ENCODE peak calls at places on chromosomes 16 and 17, in six cellular contexts. P is colonic mucosa, Y is brain microvascular endothelial cell, A is K562, V is pancreas, H is body of pancreas. S is an unnamed sample.
A peak's percentile ranks its signal among the peaks of the same experiment; 100 is the strongest.

GRCh38 chr16:84559311-84559932 is 55.0 kb upstream of the MEAK7 start:
- DNase-seq in Y (no peak), A (no peak), V (peak; percentile 31), H (no peak), P (peak; percentile 84), S (no peak)

GRCh38 chr17:15884731-15885130 is 60.2 kb upstream of the ADORA2B start:
- DNase-seq in H (no peak), V (no peak), Y (no peak), A (no peak), P (no peak), S (no peak)

GRCh38 chr16:52634101-52634500 is 87.2 kb upstream of the TOX3 start:
- DNase-seq in P (no peak), Y (no peak), V (no peak), H (no peak), A (no peak), S (no peak)

GRCh38 chr17:5485270-5486205 is at the start of gene DERL2:
- DNase-seq in Y (peak; percentile 10), V (no peak), P (peak; percentile 39), A (peak; percentile 66), H (no peak), S (no peak)

GRCh38 chr17:66310528-66311148 is 8.2 kb downstream of the PRKCA start:
- DNase-seq in A (peak; percentile 21), V (no peak), H (no peak), Y (no peak), P (no peak), S (no peak)

GRCh38 chr16:78444-79145 is 570 bp downstream of the MPG start:
- DNase-seq in H (peak; percentile 53), A (no peak), V (no peak), Y (no peak), P (peak; percentile 34), S (peak; percentile 61)

GRCh38 chr16:70770968-70771552 is 29.9 kb downstream of the VAC14 start:
- DNase-seq in A (peak; percentile 81), H (peak; percentile 51), V (peak; percentile 69), P (peak; percentile 69), Y (peak; percentile 58), S (peak; percentile 47)

GRCh38 chr17:65554568-65555223 is 6.8 kb downstream of the AXIN2 start:
- DNase-seq in A (no peak), Y (peak; percentile 3), P (peak; percentile 48), H (no peak), V (no peak), S (peak; percentile 51)

GRCh38 chr17:27310548-27311110 is 16.7 kb downstream of the WSB1 start:
- DNase-seq in P (no peak), V (no peak), Y (no peak), A (no peak), H (no peak), S (no peak)

GRCh38 chr16:1277016-1277944 is 21.4 kb downstream of the TPSD1 start:
- DNase-seq in P (no peak), H (no peak), Y (no peak), A (no peak), V (peak; percentile 66), S (no peak)

GRCh38 chr17:16911141-16911937 is 60.6 kb downstream of the TNFRSF13B start:
- DNase-seq in Y (no peak), A (no peak), H (no peak), V (no peak), P (peak; percentile 14), S (peak; percentile 49)
- H3K4me3 ChIP-seq in Y (no peak overlapping the region), A (no peak overlapping the region), H (no peak overlapping the region), V (no peak overlapping the region), P (no peak overlapping the region), S (no peak overlapping the region)

GRCh38 chr16:8572919-8573724 is 17.2 kb downstream of the TMEM114 start:
- DNase-seq in A (peak; percentile 33), V (no peak), P (no peak), Y (peak; percentile 22), H (no peak), S (no peak)

GRCh38 chr16:8572063-8572918 is 18.0 kb downstream of the TMEM114 start:
- DNase-seq in H (no peak), P (no peak), V (no peak), Y (no peak), A (no peak), S (no peak)

GRCh38 chr16:8569650-8570338 is 20.5 kb downstream of the TMEM114 start:
- DNase-seq in P (no peak), A (no peak), V (peak; percentile 68), Y (no peak), H (no peak), S (no peak)

GRCh38 chr16:8568231-8568617 is 22.1 kb downstream of the TMEM114 start:
- DNase-seq in P (no peak), Y (no peak), V (no peak), H (no peak), A (no peak), S (no peak)

GRCh38 chr16:8571061-8571596 is 19.2 kb downstream of the TMEM114 start:
- DNase-seq in P (no peak), A (no peak), Y (peak; percentile 71), V (no peak), H (no peak), S (no peak)
- H3K27ac ChIP-seq in P (no peak overlapping the region), A (no peak overlapping the region), Y (peak overlapping the region; percentile 32), V (peak overlapping the region; percentile 44), H (peak overlapping the region; percentile 49), S (no peak overlapping the region)

GRCh38 chr16:67546761-67547422 is 15.4 kb upstream of the CTCF start:
- DNase-seq in P (peak; percentile 88), Y (peak; percentile 45), H (peak; percentile 93), V (peak; percentile 91), A (peak; percentile 81), S (peak; percentile 72)

GRCh38 chr16:67548265-67549126 is 13.8 kb upstream of the CTCF start:
- DNase-seq in H (no peak), V (no peak), Y (no peak), A (no peak), P (no peak), S (no peak)

GRCh38 chr16:67549240-67549639 is 13.1 kb upstream of the CTCF start:
- DNase-seq in A (no peak), V (no peak), P (no peak), Y (no peak), H (no peak), S (no peak)

GRCh38 chr16:67546091-67546501 is 16.2 kb upstream of the CTCF start:
- DNase-seq in V (no peak), P (no peak), H (no peak), A (no peak), Y (no peak), S (no peak)

DNA sequence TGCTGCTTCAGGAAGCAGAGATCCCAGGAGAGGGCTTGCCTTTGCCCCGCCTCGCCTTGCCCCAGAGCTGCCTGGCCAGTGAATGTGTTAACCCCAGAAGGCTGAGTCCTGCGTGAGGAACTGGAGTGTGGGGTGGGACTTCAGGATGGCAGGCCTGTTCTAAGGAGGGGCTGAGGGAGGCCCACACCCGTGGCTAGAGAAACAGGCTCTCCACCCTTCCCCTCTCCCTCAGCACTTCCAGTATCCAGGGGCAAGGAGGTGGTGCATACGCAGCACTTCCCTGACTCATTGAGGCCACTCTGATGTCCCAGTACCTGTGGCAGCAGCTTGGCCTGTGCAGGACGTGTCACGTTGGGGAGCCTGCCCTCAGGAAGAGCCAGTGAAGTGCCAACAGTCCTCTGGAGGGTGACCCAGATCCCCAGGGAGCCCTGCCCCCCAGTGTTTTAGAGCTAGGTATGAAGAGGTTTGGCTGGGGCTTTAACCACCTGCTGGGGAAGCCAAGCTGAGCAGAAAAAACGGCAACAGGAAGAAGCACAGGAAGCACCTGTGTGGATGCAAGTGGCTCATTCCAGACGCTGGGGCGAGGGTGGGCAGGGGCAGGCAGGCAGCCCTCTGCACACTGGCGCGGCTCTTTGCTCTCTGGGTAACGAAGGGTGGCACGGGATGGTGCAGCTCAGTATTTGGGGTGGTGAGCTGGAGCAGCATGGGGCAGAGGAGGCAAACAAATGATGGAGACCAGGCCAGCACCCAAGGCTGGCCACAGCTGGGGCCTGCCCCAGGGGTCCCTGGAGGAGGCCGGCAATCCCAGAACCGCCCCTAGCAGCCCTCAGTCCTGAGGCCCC is 14.7 kb upstream of the CTCF start:
- DNase-seq in A (no peak), V (no peak), Y (no peak), H (peak; percentile 23), P (peak; percentile 48), S (no peak)
- H3K4me3 ChIP-seq in A (no peak overlapping the region), V (no peak overlapping the region), Y (no peak overlapping the region), H (no peak overlapping the region), P (no peak overlapping the region), S (no peak overlapping the region)

GRCh38 chr16:15953929-15954813 is 4.8 kb downstream of the ABCC1 start:
- DNase-seq in P (no peak), A (no peak), H (no peak), Y (no peak), V (no peak), S (no peak)
- H3K27ac ChIP-seq in P (no peak overlapping the region), A (peak overlapping the region; percentile 38), H (no peak overlapping the region), Y (no peak overlapping the region), V (no peak overlapping the region), S (no peak overlapping the region)

GRCh38 chr16:89320717-89321501 is 103.4 kb downstream of the ZNF778 start:
- DNase-seq in A (peak; percentile 92), Y (no peak), V (peak; percentile 85), P (peak; percentile 85), H (peak; percentile 60), S (peak; percentile 46)

GRCh38 chr16:89318871-89319627 is 101.5 kb downstream of the ZNF778 start:
- DNase-seq in H (no peak), Y (no peak), A (no peak), P (no peak), V (peak; percentile 48), S (no peak)

GRCh38 chr16:89318430-89318758 is 100.9 kb downstream of the ZNF778 start:
- DNase-seq in V (peak; percentile 21), H (no peak), Y (no peak), A (no peak), P (no peak), S (no peak)

GRCh38 chr16:89319883-89320716 is 102.6 kb downstream of the ZNF778 start:
- DNase-seq in P (no peak), Y (peak; percentile 77), H (peak; percentile 76), A (peak; percentile 74), V (peak; percentile 75), S (peak; percentile 41)

DNA sequence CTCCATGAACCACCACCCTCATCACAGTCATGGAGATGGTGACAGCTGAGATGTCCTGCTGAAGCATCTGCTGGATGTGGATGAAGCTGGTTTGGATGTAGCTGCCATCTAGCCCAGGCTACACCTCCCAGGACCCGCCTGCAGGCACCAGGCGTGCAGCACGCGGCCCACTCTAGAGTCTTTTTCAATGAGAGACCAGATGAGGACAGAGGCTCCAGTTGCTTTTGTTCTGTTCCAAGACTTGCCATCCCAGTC is 102.1 kb downstream of the ZNF778 start:
- DNase-seq in V (no peak), A (peak; percentile 28), H (no peak), Y (no peak), P (no peak), S (no peak)
- H3K4me3 ChIP-seq in V (no peak overlapping the region), A (peak overlapping the region; percentile 18), H (no peak overlapping the region), Y (peak overlapping the region; percentile 26), P (no peak overlapping the region), S (peak overlapping the region; percentile 27)

GRCh38 chr17:57539528-57540301 is 205.4 kb downstream of the CCDC182 start:
- DNase-seq in H (no peak), Y (no peak), A (no peak), V (no peak), P (no peak), S (no peak)
- H3K27ac ChIP-seq in H (no peak overlapping the region), Y (no peak overlapping the region), A (no peak overlapping the region), V (no peak overlapping the region), P (no peak overlapping the region), S (no peak overlapping the region)